ENCODE peak calls at places on chromosomes 12 and 14, in five cellular contexts. W, G, D, N and J are unnamed samples.

GRCh38 chr12:28191690-28192089 is 1.4 kb downstream of the CCDC91 start:
- DNase-seq in W (peak; percentile 9), G (peak; percentile 42), D (no peak), N (no peak), J (peak; percentile 20)

GRCh38 chr14:24695265-24696241 is 61.6 kb upstream of the GZMB start:
- DNase-seq in W (no peak), G (no peak), D (peak; percentile 66), N (no peak), J (no peak)

GRCh38 chr14:69280746-69281291 is 20.9 kb downstream of the GALNT16 start:
- DNase-seq in W (no peak), G (no peak), D (no peak), N (no peak), J (no peak)

GRCh38 chr14:64461221-64461620 is 4.1 kb upstream of the AKAP5 start:
- DNase-seq in W (no peak), G (no peak), D (no peak), N (no peak), J (no peak)

GRCh38 chr14:87005336-87005735 is 987.6 kb downstream of the GALC start:
- DNase-seq in W (no peak), G (no peak), D (no peak), N (no peak), J (no peak)

GRCh38 chr12:28027947-28028724 is 55.6 kb upstream of the PTHLH start:
- DNase-seq in W (no peak), G (no peak), D (no peak), N (no peak), J (no peak)

GRCh38 chr14:104893435-104894207 is 28.6 kb downstream of the CEP170B start:
- DNase-seq in W (no peak), G (no peak), D (no peak), N (no peak), J (no peak)

GRCh38 chr12:110599334-110599733 is 14.6 kb upstream of the TCTN1 start:
- DNase-seq in W (no peak), G (no peak), D (no peak), N (no peak), J (no peak)

GRCh38 chr12:56872366-56872765 is 61.8 kb downstream of the SDR9C7 start:
- DNase-seq in W (no peak), G (no peak), D (no peak), N (no peak), J (no peak)

DNA sequence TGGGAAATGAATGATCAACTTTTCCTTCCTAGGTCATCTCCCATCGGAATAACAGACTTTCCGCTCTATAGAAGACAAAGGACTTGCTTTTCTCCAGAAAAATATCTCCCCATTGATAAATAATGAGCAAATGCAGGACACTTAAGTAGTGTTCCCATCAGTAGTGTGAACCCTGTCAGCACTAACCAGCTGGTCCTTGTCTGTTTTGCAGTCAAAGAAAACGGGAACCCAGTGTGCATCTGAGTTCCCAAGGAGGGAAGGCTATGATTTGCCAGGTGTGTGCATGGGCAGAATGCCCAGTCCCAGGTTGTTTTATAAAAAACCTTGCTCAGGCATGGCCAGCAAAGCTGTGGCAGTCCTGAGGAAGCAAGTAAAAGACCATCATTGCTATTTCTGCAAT is 256.5 kb upstream of the HMGA2 start:
- DNase-seq in W (no peak), G (no peak), D (no peak), N (no peak), J (no peak)
- TF ChIP-seq JUNB in W (no peak), G (no peak), D (no peak), N (no peak), J (no peak)

GRCh38 chr14:66177935-66178334 is 308.2 kb upstream of the CCDC196 start:
- DNase-seq in W (no peak), G (no peak), D (no peak), N (no peak), J (no peak)

DNA sequence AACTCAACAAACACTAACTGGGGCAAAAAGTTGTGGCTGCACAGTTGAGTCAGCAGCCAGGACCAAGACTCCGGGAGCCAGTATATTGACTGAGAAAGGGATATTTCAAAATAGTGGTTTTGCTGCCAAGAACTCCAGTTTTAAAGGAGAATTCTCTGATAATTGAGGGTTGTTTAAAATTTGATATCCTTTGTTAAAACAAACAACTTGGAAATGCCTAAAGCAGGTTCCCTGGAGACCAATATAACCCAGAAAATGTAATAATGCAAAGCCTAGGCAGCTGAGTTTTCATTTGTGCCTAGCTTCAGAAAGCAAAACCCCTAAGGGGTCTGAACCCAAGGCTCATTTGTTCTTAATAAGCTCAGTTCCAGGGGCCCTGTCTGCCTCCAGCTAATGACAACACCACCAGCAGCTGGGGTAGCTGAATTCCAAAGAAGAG is 311.7 kb upstream of the CCDC196 start:
- DNase-seq in W (no peak), G (no peak), D (no peak), N (no peak), J (no peak)
- TF ChIP-seq JUNB in W (no peak), G (no peak), D (no peak), N (no peak), J (no peak)

DNA sequence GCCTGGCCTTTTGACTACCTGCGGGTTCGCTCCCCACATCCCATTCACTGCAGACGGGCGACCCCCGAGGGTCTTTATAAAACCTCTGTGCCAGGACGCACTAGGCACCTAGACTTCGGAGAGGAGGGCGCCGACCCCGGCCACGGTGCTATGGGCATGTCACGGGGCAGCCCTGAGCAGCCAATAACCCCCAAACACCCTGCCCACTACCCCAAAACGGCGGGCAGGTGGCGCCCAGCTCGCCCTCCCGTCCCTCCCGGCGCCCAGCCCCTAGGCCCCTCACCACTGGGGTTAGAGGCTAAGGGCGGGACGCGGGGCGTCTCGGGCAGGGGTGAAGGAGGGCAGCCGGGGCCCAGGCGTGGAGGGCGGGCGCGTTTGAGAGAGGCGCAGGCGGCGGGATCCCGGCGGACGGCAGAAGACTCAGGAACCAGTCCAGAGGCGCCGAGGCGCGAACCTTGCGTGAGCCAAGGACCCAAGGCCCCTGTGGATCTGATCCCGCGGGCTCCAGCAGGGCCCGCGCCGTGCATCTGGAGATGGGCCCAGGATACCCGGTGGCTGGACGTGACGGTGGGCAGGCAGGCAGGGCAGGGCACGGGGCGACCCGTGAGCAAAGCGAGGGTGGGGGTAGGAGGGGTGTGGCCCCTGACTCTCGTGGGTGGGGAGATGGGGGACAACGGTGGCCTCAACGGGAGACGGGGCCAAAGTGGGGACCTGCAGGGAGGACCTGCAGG is 11.1 kb downstream of the KRT85 start:
- DNase-seq in W (no peak), G (no peak), D (no peak), N (no peak), J (no peak)
- TF ChIP-seq JUNB in W (no peak), G (no peak), D (no peak), N (no peak), J (no peak)

DNA sequence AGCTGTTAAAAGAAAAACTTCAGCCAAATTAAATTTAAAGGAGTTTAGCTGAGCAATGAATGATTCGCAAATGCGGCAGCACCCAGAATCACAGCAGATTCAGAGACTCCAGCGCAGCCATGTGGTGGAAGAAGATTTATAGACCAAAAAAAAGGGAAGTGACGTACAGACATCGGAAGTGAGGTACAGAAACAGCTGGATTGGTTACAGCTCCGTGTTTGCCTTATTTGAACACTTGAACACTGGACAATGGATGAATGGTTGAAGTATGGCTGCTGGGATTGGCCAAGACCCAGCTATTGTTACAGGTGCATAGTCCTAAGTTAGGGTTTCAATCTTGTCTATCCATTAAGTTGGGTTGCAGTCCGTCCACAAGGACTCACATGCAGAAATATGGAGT is 42.6 kb downstream of the GALNT8 start:
- DNase-seq in W (no peak), G (peak; percentile 11), D (no peak), N (no peak), J (no peak)
- TF ChIP-seq JUNB in W (no peak), G (no peak), D (no peak), N (no peak), J (no peak)

GRCh38 chr12:125114365-125115141 is 49.3 kb downstream of the AACS start:
- DNase-seq in W (no peak), G (no peak), D (no peak), N (no peak), J (no peak)
- TF ChIP-seq JUNB in W (no peak), G (no peak), D (peak; percentile 47), N (no peak), J (no peak)

DNA sequence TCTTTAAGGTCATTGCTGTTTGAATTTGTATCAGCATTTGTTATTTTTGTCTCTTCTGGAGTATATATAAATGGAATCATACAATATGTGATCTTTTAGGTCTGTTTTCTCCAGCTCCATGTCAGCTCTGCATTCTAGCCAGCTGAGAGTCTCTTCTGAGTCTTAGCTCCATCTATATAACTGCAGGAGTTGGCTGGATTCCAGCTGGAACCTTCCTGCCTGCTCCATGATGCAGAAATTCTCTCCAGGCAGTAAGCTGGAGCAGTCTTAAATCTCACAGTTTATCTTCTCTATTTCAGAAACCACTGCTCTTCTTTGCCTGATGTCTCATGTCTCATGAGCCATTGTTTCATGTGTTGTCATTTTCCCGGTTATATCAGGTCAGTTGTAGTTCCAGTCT is 827.6 kb downstream of the NRXN3 start:
- DNase-seq in W (no peak), G (no peak), D (no peak), N (no peak), J (no peak)
- TF ChIP-seq JUNB in W (no peak), G (no peak), D (no peak), N (no peak), J (no peak)

DNA sequence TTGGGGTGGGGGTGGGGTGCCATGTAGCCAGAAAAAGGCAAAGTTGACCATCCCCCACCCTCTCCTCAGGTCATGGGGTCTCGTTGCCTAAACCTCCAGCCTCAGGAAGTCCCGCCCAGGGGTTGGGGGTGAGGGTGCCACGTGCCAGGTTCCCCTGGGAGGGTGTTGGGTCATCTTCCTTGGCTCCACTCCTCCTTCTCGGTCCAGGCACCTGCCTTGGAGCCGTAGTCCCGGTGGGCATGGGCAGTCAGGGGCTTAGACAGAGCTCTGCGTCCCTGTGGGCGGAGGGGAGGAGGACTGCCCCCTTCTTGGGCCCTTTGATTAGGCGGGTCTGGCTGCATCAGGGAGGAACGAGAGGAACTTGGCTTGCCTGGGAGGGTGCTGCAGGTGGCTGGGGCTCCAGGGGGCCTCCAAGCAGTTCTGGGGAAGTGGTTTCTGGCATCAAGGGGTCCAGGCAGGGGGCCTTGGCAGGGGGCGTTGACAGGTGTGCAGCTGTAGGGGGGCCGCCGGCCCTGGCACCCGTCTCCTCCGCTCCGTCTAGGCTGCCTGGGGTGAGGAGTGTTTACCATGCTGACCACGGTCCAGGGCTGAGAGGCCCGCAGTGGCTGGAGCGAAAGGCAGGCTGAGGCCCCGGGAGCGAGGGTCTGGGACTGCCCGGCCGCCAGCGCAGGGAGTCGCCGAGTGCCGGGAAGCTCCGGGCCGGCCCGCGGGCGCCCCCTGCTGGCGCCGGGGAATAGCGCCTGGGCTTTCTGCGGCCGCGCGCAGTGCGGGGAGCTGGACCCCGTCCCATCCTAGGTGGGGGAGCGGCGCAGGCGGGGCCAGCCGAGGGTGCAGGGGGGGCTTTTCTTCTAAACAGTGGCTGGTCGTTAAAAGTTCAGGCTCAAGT is 7.9 kb downstream of the SETD1B start:
- DNase-seq in W (peak; percentile 92), G (peak; percentile 75), D (no peak), N (peak; percentile 57), J (peak; percentile 70)
- TF ChIP-seq JUNB in W (no peak), G (no peak), D (no peak), N (no peak), J (no peak)

DNA sequence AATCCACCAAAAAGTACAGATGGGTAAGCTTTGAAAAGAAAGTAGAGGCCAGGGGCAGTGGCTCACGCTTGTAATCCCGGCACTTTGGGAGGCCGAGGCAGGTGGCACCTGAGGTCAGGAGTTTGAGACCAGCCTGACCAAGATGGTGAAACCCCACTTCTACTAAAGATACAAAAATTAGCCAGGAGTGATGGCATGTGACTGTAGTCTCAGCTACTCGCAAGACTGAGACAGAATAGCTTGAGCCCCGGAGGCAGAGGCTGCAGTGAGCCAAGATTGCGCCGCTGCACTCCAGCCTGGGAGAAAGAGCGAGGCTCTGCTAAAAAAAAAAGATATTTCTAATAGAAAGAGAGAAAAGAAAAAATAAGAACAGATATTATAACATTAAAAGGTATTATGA is 134.2 kb upstream of the SLCO1C1 start:
- DNase-seq in W (no peak), G (no peak), D (no peak), N (no peak), J (no peak)
- TF ChIP-seq JUNB in W (no peak), G (no peak), D (no peak), N (no peak), J (no peak)